ENCODE peak calls at places on chromosomes 2 and 18, in four cellular contexts. One of them, this sample, is unnamed.

GRCh38 chr2:182038579-182038978 is 52.9 kb downstream of the PPP1R1C start:
- DNase-seq in stomach: no peak
- DNase-seq in AG09309: no peak
- DNase-seq in cardiac fibroblast: peak
- DNase-seq in this sample: no peak

GRCh38 chr18:41645600-41646360 is 309.3 kb upstream of the PIK3C3 start:
- DNase-seq in stomach: no peak
- DNase-seq in cardiac fibroblast: no peak
- DNase-seq in AG09309: no peak
- DNase-seq in this sample: no peak

GRCh38 chr2:128467321-128467901 is 148.7 kb upstream of the HS6ST1 start:
- DNase-seq in AG09309: no peak
- DNase-seq in stomach: no peak
- DNase-seq in cardiac fibroblast: no peak
- DNase-seq in this sample: no peak

GRCh38 chr2:80361904-80362303 is 57.4 kb upstream of the LRRTM1 start:
- DNase-seq in AG09309: no peak
- DNase-seq in stomach: no peak
- DNase-seq in cardiac fibroblast: no peak
- DNase-seq in this sample: no peak

GRCh38 chr2:65999790-66000189 is 435.1 kb upstream of the MEIS1 start:
- DNase-seq in cardiac fibroblast: no peak
- DNase-seq in stomach: no peak
- DNase-seq in AG09309: no peak
- DNase-seq in this sample: no peak

GRCh38 chr18:12048827-12049175 is 44.8 kb upstream of the ANKRD62 start:
- DNase-seq in AG09309: no peak
- DNase-seq in stomach: no peak
- DNase-seq in cardiac fibroblast: no peak
- DNase-seq in this sample: peak

GRCh38 chr2:34096552-34097171 is 497.6 kb upstream of the FAM98A start:
- DNase-seq in stomach: peak
- DNase-seq in cardiac fibroblast: peak
- DNase-seq in AG09309: peak
- DNase-seq in this sample: peak

GRCh38 chr18:42038936-42039335 is 83.9 kb downstream of the PIK3C3 start:
- DNase-seq in AG09309: peak
- DNase-seq in stomach: no peak
- DNase-seq in cardiac fibroblast: peak
- DNase-seq in this sample: peak

GRCh38 chr2:190355968-190356657 is 12.7 kb downstream of the INPP1 start:
- DNase-seq in AG09309: no peak
- DNase-seq in stomach: no peak
- DNase-seq in cardiac fibroblast: peak
- DNase-seq in this sample: no peak

GRCh38 chr2:172109670-172110421 is 7.1 kb upstream of the DLX2 start:
- DNase-seq in AG09309: no peak
- DNase-seq in cardiac fibroblast: no peak
- DNase-seq in stomach: no peak
- DNase-seq in this sample: no peak

GRCh38 chr2:46015671-46016070 is 281.5 kb upstream of the EPAS1 start:
- DNase-seq in stomach: no peak
- DNase-seq in cardiac fibroblast: no peak
- DNase-seq in AG09309: no peak
- DNase-seq in this sample: no peak

GRCh38 chr2:66445781-66446177 is 10.9 kb downstream of the MEIS1 start:
- DNase-seq in cardiac fibroblast: no peak
- DNase-seq in stomach: no peak
- DNase-seq in AG09309: no peak
- DNase-seq in this sample: peak

GRCh38 chr2:231413456-231413855 is 17.9 kb downstream of the B3GNT7 start:
- DNase-seq in cardiac fibroblast: no peak
- DNase-seq in stomach: no peak
- DNase-seq in AG09309: no peak
- DNase-seq in this sample: no peak

GRCh38 chr2:51032748-51033355 is 920 bp upstream of the NRXN1 start:
- DNase-seq in AG09309: no peak
- DNase-seq in stomach: no peak
- DNase-seq in cardiac fibroblast: no peak
- DNase-seq in this sample: no peak

GRCh38 chr2:179900655-179901054 is 39.2 kb upstream of the ZNF385B start:
- DNase-seq in AG09309: no peak
- DNase-seq in cardiac fibroblast: no peak
- DNase-seq in stomach: no peak
- DNase-seq in this sample: peak

GRCh38 chr2:160028431-160029269 is 33.8 kb downstream of the PLA2R1 start:
- DNase-seq in stomach: no peak
- DNase-seq in cardiac fibroblast: peak
- DNase-seq in AG09309: peak
- DNase-seq in this sample: peak

GRCh38 chr2:240584486-240585031 is 2.0 kb upstream of the CAPN10 start:
- DNase-seq in AG09309: no peak
- DNase-seq in stomach: no peak
- DNase-seq in cardiac fibroblast: peak
- DNase-seq in this sample: peak

GRCh38 chr2:176533505-176534193 is 264.4 kb downstream of the MTX2 start:
- DNase-seq in AG09309: no peak
- DNase-seq in stomach: no peak
- DNase-seq in cardiac fibroblast: peak
- DNase-seq in this sample: no peak

GRCh38 chr2:237122214-237122666 is 36.6 kb downstream of the COPS8 start:
- DNase-seq in stomach: peak
- DNase-seq in cardiac fibroblast: peak
- DNase-seq in AG09309: peak
- DNase-seq in this sample: peak

GRCh38 chr2:9772999-9773904 is 70.0 kb upstream of the TAF1B start:
- DNase-seq in cardiac fibroblast: no peak
- DNase-seq in stomach: no peak
- DNase-seq in AG09309: no peak
- DNase-seq in this sample: no peak

GRCh38 chr2:121648611-121649401 is 456 bp downstream of the CLASP1 start:
- DNase-seq in stomach: peak
- DNase-seq in AG09309: no peak
- DNase-seq in cardiac fibroblast: peak
- DNase-seq in this sample: peak

GRCh38 chr2:184597571-184597980 is 753 bp upstream of the ZNF804A start:
- DNase-seq in stomach: no peak
- DNase-seq in AG09309: no peak
- DNase-seq in cardiac fibroblast: peak
- DNase-seq in this sample: peak

GRCh38 chr2:107361951-107362350 is 464.7 kb upstream of the RGPD4 start:
- DNase-seq in cardiac fibroblast: no peak
- DNase-seq in AG09309: no peak
- DNase-seq in stomach: no peak
- DNase-seq in this sample: no peak

GRCh38 chr18:77127769-77128671 is 4.6 kb downstream of the MBP start:
- DNase-seq in cardiac fibroblast: peak
- DNase-seq in stomach: no peak
- DNase-seq in AG09309: peak
- DNase-seq in this sample: peak
- H3K4me3 ChIP-seq in cardiac fibroblast: no peak
- H3K4me3 ChIP-seq in stomach: no peak
- H3K4me3 ChIP-seq in AG09309: no peak
- H3K4me3 ChIP-seq in this sample: no peak

GRCh38 chr18:634551-635045 is 22.9 kb upstream of the TYMS start:
- DNase-seq in stomach: no peak
- DNase-seq in cardiac fibroblast: no peak
- DNase-seq in AG09309: no peak
- DNase-seq in this sample: no peak

GRCh38 chr18:631560-631959 is 25.9 kb upstream of the TYMS start:
- DNase-seq in cardiac fibroblast: no peak
- DNase-seq in AG09309: no peak
- DNase-seq in stomach: no peak
- DNase-seq in this sample: no peak

GRCh38 chr18:623760-624620 is 27.2 kb downstream of the CLUL1 start:
- DNase-seq in cardiac fibroblast: peak
- DNase-seq in AG09309: peak
- DNase-seq in stomach: peak
- DNase-seq in this sample: peak

GRCh38 chr18:627211-627610 is 30.2 kb upstream of the TYMS start:
- DNase-seq in cardiac fibroblast: peak
- DNase-seq in stomach: no peak
- DNase-seq in AG09309: peak
- DNase-seq in this sample: peak

DNA sequence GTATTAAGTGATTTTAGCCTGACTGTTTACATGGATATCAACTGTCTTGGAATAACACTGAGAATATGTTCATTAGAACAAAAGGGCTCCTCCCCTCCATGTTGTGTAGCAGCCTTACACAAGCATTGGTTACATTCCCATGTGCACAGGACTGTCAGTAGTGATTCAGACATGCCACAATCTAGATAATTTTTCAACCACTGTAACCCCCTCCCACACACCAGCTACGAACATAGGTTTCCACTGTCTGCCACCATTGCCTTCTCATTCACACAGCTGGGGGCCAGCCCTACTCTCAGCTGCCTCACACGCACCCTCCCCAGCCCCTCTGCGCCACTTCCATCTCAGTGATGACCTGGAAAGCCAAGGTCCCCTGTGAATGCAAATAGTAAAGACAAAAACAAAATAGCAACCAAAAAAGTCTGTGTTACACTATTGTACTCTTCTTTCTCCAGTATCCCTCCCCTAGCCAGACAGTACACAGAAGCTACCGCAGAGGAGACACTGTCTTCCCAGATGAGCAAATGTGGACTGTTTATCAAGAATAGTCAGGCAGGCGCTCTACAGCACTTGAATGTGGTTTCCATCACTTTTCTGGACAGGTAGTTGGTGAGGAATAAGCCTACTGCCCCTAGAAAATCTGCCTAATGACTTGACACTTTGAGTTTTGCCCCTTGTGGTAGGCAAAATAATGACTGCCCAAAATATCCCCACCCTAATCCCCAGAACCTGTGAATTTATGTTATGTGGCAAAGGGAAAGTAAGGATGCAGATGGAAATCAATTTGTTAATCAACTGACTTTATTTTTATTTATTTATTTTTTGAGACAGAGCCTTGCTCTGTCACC is 27.9 kb upstream of the TYMS start:
- DNase-seq in stomach: no peak
- DNase-seq in AG09309: no peak
- DNase-seq in cardiac fibroblast: no peak
- DNase-seq in this sample: no peak
- TF ChIP-seq CTCF in stomach: no peak
- TF ChIP-seq CTCF in AG09309: no peak
- TF ChIP-seq CTCF in cardiac fibroblast: no peak
- TF ChIP-seq CTCF in this sample: peak

DNA sequence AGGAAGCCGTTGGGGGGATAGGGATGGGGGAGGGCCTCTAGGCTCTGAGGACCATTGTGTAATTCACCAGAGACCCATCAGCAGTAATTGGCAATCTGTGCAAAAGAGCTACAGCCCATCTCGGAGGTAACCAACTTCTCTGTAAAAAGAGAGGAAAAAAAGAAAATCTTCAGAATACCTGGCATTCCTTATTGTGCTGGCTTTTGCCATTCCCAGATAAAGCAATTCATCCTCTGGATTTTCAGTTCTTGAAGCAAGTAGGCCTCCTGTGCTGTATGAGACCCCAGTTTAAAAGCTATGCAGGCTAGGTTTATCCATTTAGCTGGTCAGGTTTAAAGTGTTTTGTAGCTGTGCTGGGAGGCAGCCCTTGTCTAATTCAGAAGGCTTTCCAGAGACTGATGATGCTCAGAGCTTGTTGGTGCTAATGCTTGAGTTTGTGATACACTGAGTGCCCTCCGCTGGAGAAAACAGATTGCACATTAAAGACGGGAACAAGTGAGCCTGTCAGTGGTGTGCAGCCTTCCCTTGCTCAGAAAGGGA is at the start of gene LRRTM4:
- DNase-seq in cardiac fibroblast: no peak
- DNase-seq in stomach: no peak
- DNase-seq in AG09309: no peak
- DNase-seq in this sample: no peak
- H3K4me3 ChIP-seq in cardiac fibroblast: no peak
- H3K4me3 ChIP-seq in stomach: no peak
- H3K4me3 ChIP-seq in AG09309: no peak
- H3K4me3 ChIP-seq in this sample: no peak

DNA sequence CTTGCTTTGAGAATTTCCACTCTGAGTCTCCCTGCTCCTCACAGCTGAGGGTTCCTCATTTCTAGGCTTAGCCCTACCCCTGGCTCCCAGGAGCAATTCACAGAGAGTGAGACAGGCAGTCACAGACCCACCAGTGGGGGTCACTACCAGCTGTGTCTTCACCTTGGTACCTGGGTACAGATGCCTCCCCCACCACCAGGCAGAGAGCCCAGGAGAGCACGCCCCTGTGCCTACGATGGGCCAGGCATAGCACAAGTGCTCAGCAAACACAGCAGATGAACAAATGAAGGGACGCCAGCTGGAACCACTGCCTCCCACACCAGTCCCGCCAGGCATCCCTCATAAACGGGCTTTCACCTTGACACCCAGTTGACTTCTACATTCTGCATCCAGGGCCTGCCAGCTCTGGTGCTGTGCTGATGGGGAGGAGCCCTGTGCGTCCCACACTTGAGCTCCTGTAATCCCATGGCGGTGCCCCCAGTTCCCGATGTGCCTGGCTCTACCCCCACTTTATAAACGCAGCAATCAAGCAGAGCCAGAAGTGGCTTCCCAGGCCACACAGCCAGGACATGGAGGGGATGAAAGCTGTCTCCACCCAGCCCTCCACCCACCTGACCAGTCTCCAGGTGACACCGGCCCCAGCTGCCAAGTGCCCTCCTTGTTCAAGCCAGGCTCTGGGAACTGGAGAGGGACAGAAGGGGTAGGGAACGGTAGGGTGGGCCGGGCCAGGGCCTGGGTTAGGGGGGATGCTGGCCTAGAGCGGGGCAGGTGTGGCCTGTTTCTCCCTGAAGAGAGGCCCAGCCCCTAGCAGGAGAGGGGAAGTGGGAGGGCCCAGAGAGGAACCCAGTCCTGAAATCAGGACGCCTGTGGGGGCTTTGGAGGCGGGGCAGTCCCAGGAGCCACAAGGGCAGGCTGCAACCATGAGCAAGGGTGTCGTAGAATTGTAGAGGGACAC is 42.5 kb downstream of the SCTR start:
- DNase-seq in cardiac fibroblast: no peak
- DNase-seq in stomach: no peak
- DNase-seq in AG09309: no peak
- DNase-seq in this sample: no peak
- TF ChIP-seq CTCF in cardiac fibroblast: no peak
- TF ChIP-seq CTCF in stomach: no peak
- TF ChIP-seq CTCF in AG09309: no peak
- TF ChIP-seq CTCF in this sample: no peak

GRCh38 chr2:35185861-35186412 is 1169.6 kb upstream of the CRIM1 start:
- DNase-seq in stomach: no peak
- DNase-seq in AG09309: no peak
- DNase-seq in cardiac fibroblast: no peak
- DNase-seq in this sample: no peak
- H3K4me3 ChIP-seq in stomach: no peak
- H3K4me3 ChIP-seq in AG09309: no peak
- H3K4me3 ChIP-seq in cardiac fibroblast: no peak
- H3K4me3 ChIP-seq in this sample: no peak